ENCODE peak calls at places on chromosomes 13 and 19, in seven cellular contexts. A is NCI-H146, L is RWPE1, N is neuronal stem cell, Z is H54, C is heart left ventricle, G is T-helper 2 cell. X is an unnamed sample.

GRCh38 chr19:45125975-45126493 is 33.1 kb downstream of the PPP1R37 start:
- DNase-seq in N (peak; percentile 41), A (peak; percentile 68), Z (peak; percentile 45), L (peak; percentile 37), C (no peak), G (peak; percentile 46), X (no peak)

GRCh38 chr19:5850743-5851293 is 431 bp downstream of the FUT3 start:
- DNase-seq in L (peak; percentile 29), C (no peak), G (no peak), Z (no peak), N (no peak), A (no peak), X (no peak)

GRCh38 chr13:70835349-70835748 is 727.1 kb upstream of the KLHL1 start:
- DNase-seq in L (no peak), N (no peak), C (no peak), G (no peak), Z (no peak), A (no peak), X (no peak)

GRCh38 chr13:98984983-98985382 is 7.1 kb upstream of the DOCK9 start:
- DNase-seq in C (no peak), G (no peak), N (no peak), A (no peak), L (no peak), Z (no peak), X (no peak)

GRCh38 chr13:98606296-98606695 is 29.4 kb upstream of the STK24 start:
- DNase-seq in G (no peak), Z (no peak), A (no peak), L (no peak), C (no peak), N (no peak), X (no peak)

GRCh38 chr13:76832258-76832988 is 53.8 kb downstream of the KCTD12 start:
- DNase-seq in L (no peak), A (peak; percentile 80), C (no peak), G (no peak), N (no peak), Z (no peak), X (no peak)

GRCh38 chr13:74171621-74172020 is 37.4 kb upstream of the KLF12 start:
- DNase-seq in A (no peak), N (no peak), Z (no peak), G (no peak), C (no peak), L (no peak), X (no peak)

GRCh38 chr19:12580180-12580694 is 29.0 kb upstream of the ZNF564 start:
- DNase-seq in G (no peak), C (no peak), N (no peak), A (no peak), Z (peak; percentile 22), L (peak; percentile 58), X (no peak)

GRCh38 chr13:93352616-93353015 is 126.0 kb downstream of the GPC6 start:
- DNase-seq in C (no peak), G (no peak), A (no peak), N (no peak), L (no peak), Z (no peak), X (no peak)

GRCh38 chr13:79937311-79938243 is 403.3 kb downstream of the SPRY2 start:
- DNase-seq in L (no peak), Z (no peak), N (no peak), C (no peak), G (no peak), A (no peak), X (no peak)

GRCh38 chr13:23428183-23428528 is 5.3 kb downstream of the SACS start:
- DNase-seq in N (no peak), C (no peak), Z (no peak), A (no peak), G (no peak), L (no peak), X (no peak)

GRCh38 chr13:30805603-30806011 is 70.3 kb downstream of the ALOX5AP start:
- DNase-seq in A (no peak), N (no peak), Z (no peak), G (no peak), C (no peak), L (no peak), X (no peak)

GRCh38 chr13:23660249-23660648 is 90.0 kb downstream of the TNFRSF19 start:
- DNase-seq in A (no peak), Z (no peak), G (no peak), L (no peak), C (no peak), N (no peak), X (no peak)

GRCh38 chr19:34482380-34483250 is 1.1 kb downstream of the WTIP start:
- DNase-seq in L (peak; percentile 31), Z (no peak), G (no peak), A (peak; percentile 18), N (no peak), C (no peak), X (no peak)

GRCh38 chr13:110164706-110165105 is 142.3 kb downstream of the COL4A1 start:
- DNase-seq in L (no peak), C (no peak), A (no peak), Z (no peak), N (no peak), G (no peak), X (no peak)

GRCh38 chr13:36519432-36519831 is 87.1 kb downstream of the CCNA1 start:
- DNase-seq in C (no peak), N (no peak), L (no peak), A (no peak), G (no peak), Z (no peak), X (no peak)

GRCh38 chr19:33788676-33789075 is 8.0 kb upstream of the KCTD15 start:
- DNase-seq in A (no peak), G (no peak), C (no peak), Z (no peak), N (no peak), L (no peak), X (no peak)

GRCh38 chr19:55080121-55080914 is 4.6 kb downstream of the EPS8L1 start:
- DNase-seq in L (peak; percentile 93), A (peak; percentile 87), C (peak; percentile 85), N (no peak), Z (peak; percentile 96), G (peak; percentile 50), X (no peak)

X was measured in esophagus squamous epithelium.